ENCODE peak calls at places on chromosomes 6 and 20, in five cellular contexts. One of them, this sample, is unnamed.

GRCh38 chr6:22095886-22096285 is 200.9 kb downstream of the PRL start:
- DNase-seq in tibial artery: no peak
- DNase-seq in AG04450: no peak
- DNase-seq in left ventricle myocardium inferior: no peak
- DNase-seq in colonic mucosa: no peak
- DNase-seq in this sample: no peak

GRCh38 chr6:63897459-63897858 is 261.9 kb downstream of the PHF3 start:
- DNase-seq in AG04450: peak
- DNase-seq in colonic mucosa: no peak
- DNase-seq in tibial artery: no peak
- DNase-seq in left ventricle myocardium inferior: no peak
- DNase-seq in this sample: no peak

GRCh38 chr20:39904713-39905112 is 784.3 kb downstream of the MAFB start:
- DNase-seq in tibial artery: no peak
- DNase-seq in left ventricle myocardium inferior: no peak
- DNase-seq in AG04450: no peak
- DNase-seq in colonic mucosa: no peak
- DNase-seq in this sample: no peak

GRCh38 chr6:158150701-158151100 is 17.4 kb downstream of the SERAC1 start:
- DNase-seq in left ventricle myocardium inferior: no peak
- DNase-seq in AG04450: peak
- DNase-seq in colonic mucosa: no peak
- DNase-seq in tibial artery: no peak
- DNase-seq in this sample: no peak

GRCh38 chr20:59818911-59819310 is 114.5 kb downstream of the SYCP2 start:
- DNase-seq in left ventricle myocardium inferior: no peak
- DNase-seq in colonic mucosa: peak
- DNase-seq in AG04450: no peak
- DNase-seq in tibial artery: no peak
- DNase-seq in this sample: no peak

GRCh38 chr20:8527998-8528397 is 395.9 kb downstream of the PLCB1 start:
- DNase-seq in AG04450: peak
- DNase-seq in colonic mucosa: no peak
- DNase-seq in tibial artery: no peak
- DNase-seq in left ventricle myocardium inferior: no peak
- DNase-seq in this sample: no peak

GRCh38 chr20:24980321-24981053 is 12.1 kb downstream of the APMAP start:
- DNase-seq in AG04450: no peak
- DNase-seq in left ventricle myocardium inferior: no peak
- DNase-seq in colonic mucosa: peak
- DNase-seq in tibial artery: no peak
- DNase-seq in this sample: no peak

GRCh38 chr6:1787894-1788293 is 178.2 kb downstream of the FOXC1 start:
- DNase-seq in tibial artery: peak
- DNase-seq in AG04450: no peak
- DNase-seq in colonic mucosa: no peak
- DNase-seq in left ventricle myocardium inferior: no peak
- DNase-seq in this sample: no peak

GRCh38 chr6:157063935-157064322 is 259.4 kb downstream of the TMEM242 start:
- DNase-seq in colonic mucosa: no peak
- DNase-seq in left ventricle myocardium inferior: no peak
- DNase-seq in AG04450: no peak
- DNase-seq in tibial artery: no peak
- DNase-seq in this sample: no peak

GRCh38 chr6:5905431-5906339 is 101.0 kb downstream of the NRN1 start:
- DNase-seq in AG04450: peak
- DNase-seq in tibial artery: peak
- DNase-seq in colonic mucosa: peak
- DNase-seq in left ventricle myocardium inferior: peak
- DNase-seq in this sample: no peak

DNA sequence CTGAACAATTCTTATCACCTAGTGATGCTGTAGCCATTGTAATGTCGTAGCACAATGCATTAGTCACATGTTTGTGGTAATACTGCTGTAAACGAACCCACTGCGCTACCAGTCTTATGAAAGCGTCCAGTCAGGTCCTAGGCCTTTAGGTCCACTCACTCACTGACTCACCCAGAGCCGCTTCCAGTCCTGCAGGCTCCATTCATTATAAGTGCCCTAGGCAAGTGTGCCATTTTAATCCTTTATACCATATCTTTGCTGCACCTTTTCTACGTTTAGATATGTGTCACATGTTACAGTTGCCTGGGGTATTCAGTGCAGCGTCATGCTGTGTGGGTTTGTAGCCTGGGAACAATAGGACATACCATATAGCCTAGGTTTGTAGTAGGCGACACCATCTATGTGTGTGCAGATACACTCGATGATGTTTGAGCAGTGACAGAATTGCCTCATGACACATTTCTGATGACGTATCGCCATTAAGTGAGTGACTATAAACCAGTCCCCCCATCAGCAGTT is 15.4 kb downstream of the IGF2R start:
- DNase-seq in AG04450: peak
- DNase-seq in colonic mucosa: no peak
- DNase-seq in left ventricle myocardium inferior: no peak
- DNase-seq in tibial artery: no peak
- DNase-seq in this sample: no peak
- H3K4me3 ChIP-seq in AG04450: no peak
- H3K4me3 ChIP-seq in colonic mucosa: no peak
- H3K4me3 ChIP-seq in left ventricle myocardium inferior: no peak
- H3K4me3 ChIP-seq in tibial artery: no peak
- H3K4me3 ChIP-seq in this sample: no peak

DNA sequence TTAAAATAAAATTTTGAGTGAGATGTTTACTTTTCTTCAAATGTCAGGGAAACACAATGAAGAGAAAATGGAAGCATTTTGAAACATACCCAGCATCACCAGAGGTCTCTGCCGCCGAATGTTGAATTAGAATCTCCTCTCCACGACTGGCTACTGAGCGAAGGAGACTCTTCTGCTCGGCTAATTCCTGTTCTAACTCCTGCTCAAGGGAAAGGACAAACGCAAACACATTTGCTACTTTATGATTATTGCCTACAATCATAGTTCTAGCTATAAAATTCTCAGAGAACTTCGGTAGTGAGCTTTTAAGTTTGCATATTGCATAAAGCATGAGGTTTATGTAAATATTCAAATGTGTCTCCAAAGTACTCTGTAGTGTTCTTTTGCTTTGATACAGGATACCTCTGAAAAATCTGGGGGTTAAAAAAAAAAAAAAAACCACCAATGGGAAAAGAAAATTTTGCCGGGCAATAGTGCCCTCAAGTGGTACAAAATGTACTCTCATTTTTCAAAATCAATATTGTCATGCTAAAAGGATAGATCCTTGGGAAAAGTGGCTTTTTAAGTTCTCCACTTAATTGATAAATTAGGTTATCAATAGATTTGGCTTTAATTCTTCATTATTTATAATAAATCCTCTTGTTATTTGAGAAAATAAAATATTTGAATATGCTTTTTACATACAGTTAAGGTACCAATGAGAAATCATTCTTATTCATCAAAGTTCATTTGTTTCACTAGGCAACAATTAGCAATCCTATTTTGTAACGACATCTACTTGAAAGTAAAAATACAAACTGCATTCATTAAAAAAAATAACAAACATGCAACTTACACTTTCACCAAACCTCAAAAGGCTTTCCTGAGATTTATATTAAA is 369.0 kb downstream of the SYNE1 start:
- DNase-seq in tibial artery: no peak
- DNase-seq in AG04450: no peak
- DNase-seq in left ventricle myocardium inferior: no peak
- DNase-seq in colonic mucosa: no peak
- DNase-seq in this sample: peak
- H3K27ac ChIP-seq in tibial artery: peak
- H3K27ac ChIP-seq in AG04450: no peak
- H3K27ac ChIP-seq in left ventricle myocardium inferior: peak
- H3K27ac ChIP-seq in colonic mucosa: no peak
- H3K27ac ChIP-seq in this sample: no peak

GRCh38 chr20:48455606-48456360 is 372.0 kb downstream of the PREX1 start:
- DNase-seq in tibial artery: peak
- DNase-seq in left ventricle myocardium inferior: no peak
- DNase-seq in colonic mucosa: no peak
- DNase-seq in AG04450: no peak
- DNase-seq in this sample: no peak

GRCh38 chr20:48457261-48458002 is 370.4 kb downstream of the PREX1 start:
- DNase-seq in colonic mucosa: no peak
- DNase-seq in tibial artery: peak
- DNase-seq in AG04450: no peak
- DNase-seq in left ventricle myocardium inferior: no peak
- DNase-seq in this sample: no peak

GRCh38 chr20:48456361-48457184 is 371.2 kb downstream of the PREX1 start:
- DNase-seq in AG04450: no peak
- DNase-seq in colonic mucosa: no peak
- DNase-seq in tibial artery: peak
- DNase-seq in left ventricle myocardium inferior: no peak
- DNase-seq in this sample: no peak

GRCh38 chr20:48453477-48454093 is 374.2 kb downstream of the PREX1 start:
- DNase-seq in AG04450: no peak
- DNase-seq in left ventricle myocardium inferior: no peak
- DNase-seq in tibial artery: no peak
- DNase-seq in colonic mucosa: no peak
- DNase-seq in this sample: no peak

GRCh38 chr20:48454721-48455490 is 372.9 kb downstream of the PREX1 start:
- DNase-seq in colonic mucosa: no peak
- DNase-seq in tibial artery: peak
- DNase-seq in AG04450: no peak
- DNase-seq in left ventricle myocardium inferior: no peak
- DNase-seq in this sample: no peak
- H3K4me3 ChIP-seq in colonic mucosa: no peak
- H3K4me3 ChIP-seq in tibial artery: no peak
- H3K4me3 ChIP-seq in AG04450: no peak
- H3K4me3 ChIP-seq in left ventricle myocardium inferior: no peak
- H3K4me3 ChIP-seq in this sample: no peak

GRCh38 chr6:89411019-89411268 is 1.1 kb downstream of the RRAGD start:
- DNase-seq in colonic mucosa: peak
- DNase-seq in AG04450: no peak
- DNase-seq in left ventricle myocardium inferior: no peak
- DNase-seq in tibial artery: peak
- DNase-seq in this sample: no peak

GRCh38 chr6:89412071-89413005 is at the start of gene RRAGD:
- DNase-seq in left ventricle myocardium inferior: peak
- DNase-seq in colonic mucosa: peak
- DNase-seq in tibial artery: peak
- DNase-seq in AG04450: no peak
- DNase-seq in this sample: peak

GRCh38 chr6:89410231-89411018 is 1.6 kb downstream of the RRAGD start:
- DNase-seq in left ventricle myocardium inferior: no peak
- DNase-seq in tibial artery: no peak
- DNase-seq in colonic mucosa: no peak
- DNase-seq in AG04450: no peak
- DNase-seq in this sample: no peak

GRCh38 chr6:89413006-89413400 is 930 bp upstream of the RRAGD start:
- DNase-seq in left ventricle myocardium inferior: no peak
- DNase-seq in colonic mucosa: no peak
- DNase-seq in AG04450: no peak
- DNase-seq in tibial artery: no peak
- DNase-seq in this sample: no peak

GRCh38 chr6:89411269-89412070 is 603 bp downstream of the RRAGD start:
- DNase-seq in tibial artery: peak
- DNase-seq in colonic mucosa: peak
- DNase-seq in left ventricle myocardium inferior: peak
- DNase-seq in AG04450: no peak
- DNase-seq in this sample: no peak
- H3K27ac ChIP-seq in tibial artery: peak
- H3K27ac ChIP-seq in colonic mucosa: no peak
- H3K27ac ChIP-seq in left ventricle myocardium inferior: peak
- H3K27ac ChIP-seq in AG04450: no peak
- H3K27ac ChIP-seq in this sample: no peak

GRCh38 chr6:39228111-39228971 is 934 bp downstream of the KCNK5 start:
- DNase-seq in tibial artery: no peak
- DNase-seq in colonic mucosa: no peak
- DNase-seq in left ventricle myocardium inferior: no peak
- DNase-seq in AG04450: no peak
- DNase-seq in this sample: peak

GRCh38 chr6:39228992-39229767 is at the start of gene KCNK5:
- DNase-seq in left ventricle myocardium inferior: peak
- DNase-seq in tibial artery: peak
- DNase-seq in AG04450: no peak
- DNase-seq in colonic mucosa: peak
- DNase-seq in this sample: peak

GRCh38 chr6:39225946-39226437 is 3.3 kb downstream of the KCNK5 start:
- DNase-seq in AG04450: no peak
- DNase-seq in tibial artery: no peak
- DNase-seq in colonic mucosa: no peak
- DNase-seq in left ventricle myocardium inferior: no peak
- DNase-seq in this sample: peak

GRCh38 chr6:39226606-39227300 is 2.5 kb downstream of the KCNK5 start:
- DNase-seq in tibial artery: no peak
- DNase-seq in left ventricle myocardium inferior: no peak
- DNase-seq in AG04450: no peak
- DNase-seq in colonic mucosa: no peak
- DNase-seq in this sample: no peak

GRCh38 chr6:39227476-39227875 is 1.8 kb downstream of the KCNK5 start:
- DNase-seq in left ventricle myocardium inferior: no peak
- DNase-seq in tibial artery: no peak
- DNase-seq in AG04450: no peak
- DNase-seq in colonic mucosa: no peak
- DNase-seq in this sample: no peak
- H3K4me3 ChIP-seq in left ventricle myocardium inferior: peak
- H3K4me3 ChIP-seq in tibial artery: no peak
- H3K4me3 ChIP-seq in AG04450: no peak
- H3K4me3 ChIP-seq in colonic mucosa: peak
- H3K4me3 ChIP-seq in this sample: peak

GRCh38 chr6:149941583-149942460 is at the start of gene ULBP2:
- DNase-seq in left ventricle myocardium inferior: peak
- DNase-seq in AG04450: peak
- DNase-seq in tibial artery: peak
- DNase-seq in colonic mucosa: peak
- DNase-seq in this sample: peak
- H3K27ac ChIP-seq in left ventricle myocardium inferior: peak
- H3K27ac ChIP-seq in AG04450: no peak
- H3K27ac ChIP-seq in tibial artery: no peak
- H3K27ac ChIP-seq in colonic mucosa: no peak
- H3K27ac ChIP-seq in this sample: no peak